ENCODE peak calls at places on chromosomes 3 and 15, in five cellular contexts. T is SJSA1; O is suprapubic skin; M is CD8-positive, alpha-beta T cell; G is left lung. H is an unnamed sample.

GRCh38 chr3:80040113-80040512 is 272.3 kb upstream of the ROBO1 start:
- DNase-seq in T (no peak), O (no peak), M (no peak), G (no peak), H (no peak)

GRCh38 chr3:127067116-127067910 is 84.4 kb downstream of the PLXNA1 start:
- DNase-seq in T (no peak), O (no peak), M (no peak), G (no peak), H (no peak)

GRCh38 chr15:63288778-63289378 is 11.5 kb downstream of the APH1B start:
- DNase-seq in T (no peak), O (no peak), M (no peak), G (no peak), H (peak; percentile 64)

GRCh38 chr15:37034835-37035234 is 65.5 kb downstream of the MEIS2 start:
- DNase-seq in T (no peak), O (no peak), M (no peak), G (no peak), H (peak; percentile 41)

GRCh38 chr15:38612159-38612863 is 47.7 kb upstream of the RASGRP1 start:
- DNase-seq in T (no peak), O (no peak), M (no peak), G (no peak), H (no peak)

GRCh38 chr3:169342652-169343051 is 320.9 kb downstream of the MECOM start:
- DNase-seq in T (no peak), O (no peak), M (no peak), G (no peak), H (no peak)

GRCh38 chr3:161913786-161914389 is 417.3 kb downstream of the OTOL1 start:
- DNase-seq in T (no peak), O (no peak), M (no peak), G (no peak), H (no peak)

GRCh38 chr3:16509721-16510619 is 3.5 kb downstream of the RFTN1 start:
- DNase-seq in T (no peak), O (no peak), M (no peak), G (peak; percentile 50), H (no peak)

GRCh38 chr15:81955709-81956108 is 90.1 kb downstream of the MEX3B start:
- DNase-seq in T (no peak), O (no peak), M (no peak), G (no peak), H (no peak)

GRCh38 chr3:16937421-16937820 is 52.7 kb downstream of the PLCL2 start:
- DNase-seq in T (no peak), O (no peak), M (no peak), G (no peak), H (no peak)

GRCh38 chr3:124730920-124731297 is 657 bp downstream of the UMPS start:
- DNase-seq in T (no peak), O (no peak), M (no peak), G (no peak), H (no peak)

GRCh38 chr15:98002874-98003273 is 42.4 kb downstream of the ARRDC4 start:
- DNase-seq in T (no peak), O (no peak), M (no peak), G (no peak), H (no peak)

GRCh38 chr3:13329746-13330145 is 90.4 kb downstream of the NUP210 start:
- DNase-seq in T (no peak), O (no peak), M (no peak), G (no peak), H (no peak)

GRCh38 chr3:195591852-195592251 is 8.1 kb upstream of the APOD start:
- DNase-seq in T (no peak), O (no peak), M (no peak), G (no peak), H (no peak)

GRCh38 chr3:176469694-176470205 is 727.5 kb downstream of the TBL1XR1 start:
- DNase-seq in T (no peak), O (no peak), M (no peak), G (no peak), H (no peak)

GRCh38 chr15:49817100-49817499 is 196.3 kb downstream of the DTWD1 start:
- DNase-seq in T (no peak), O (no peak), M (no peak), G (no peak), H (no peak)

GRCh38 chr3:164641071-164641470 is 437.2 kb downstream of the SI start:
- DNase-seq in T (no peak), O (no peak), M (no peak), G (no peak), H (no peak)

GRCh38 chr3:38835939-38836338 is 19.9 kb upstream of the SCN10A start:
- DNase-seq in T (peak; percentile 56), O (no peak), M (no peak), G (no peak), H (no peak)

GRCh38 chr3:32443471-32443870 is 51.8 kb downstream of the CMTM7 start:
- DNase-seq in T (peak; percentile 5), O (no peak), M (no peak), G (no peak), H (no peak)

GRCh38 chr15:81293728-81294500 is 30.0 kb downstream of the STARD5 start:
- DNase-seq in T (no peak), O (no peak), M (peak; percentile 88), G (no peak), H (peak; percentile 84)

GRCh38 chr15:61049934-61050333 is 179.2 kb downstream of the RORA start:
- DNase-seq in T (peak; percentile 59), O (no peak), M (no peak), G (no peak), H (no peak)

GRCh38 chr3:186985713-186986364 is 55.5 kb downstream of the ST6GAL1 start:
- DNase-seq in T (no peak), O (no peak), M (no peak), G (no peak), H (peak; percentile 45)

GRCh38 chr3:74532446-74532845 is 82.0 kb downstream of the CNTN3 start:
- DNase-seq in T (no peak), O (no peak), M (no peak), G (no peak), H (no peak)

GRCh38 chr3:5071061-5071460 is 51.0 kb upstream of the ARL8B start:
- DNase-seq in T (no peak), O (no peak), M (no peak), G (no peak), H (no peak)

GRCh38 chr3:186772886-186773417 is 10.4 kb upstream of the EIF4A2 start:
- DNase-seq in T (no peak), O (peak; percentile 80), M (peak; percentile 60), G (peak; percentile 88), H (peak; percentile 83)

GRCh38 chr3:134394380-134394779 is 20.1 kb upstream of the AMOTL2 start:
- DNase-seq in T (no peak), O (no peak), M (no peak), G (no peak), H (no peak)

GRCh38 chr3:51691949-51692348 is 14.9 kb upstream of the GRM2 start:
- DNase-seq in T (no peak), O (no peak), M (peak; percentile 4), G (no peak), H (no peak)

GRCh38 chr3:191255156-191255555 is 56.1 kb downstream of the OSTN start:
- DNase-seq in T (no peak), O (no peak), M (no peak), G (no peak), H (no peak)

GRCh38 chr3:191259486-191259885 is 60.4 kb downstream of the OSTN start:
- DNase-seq in T (no peak), O (no peak), M (no peak), G (no peak), H (no peak)

GRCh38 chr3:191254098-191254873 is 55.2 kb downstream of the OSTN start:
- DNase-seq in T (no peak), O (no peak), M (no peak), G (no peak), H (peak; percentile 16)

GRCh38 chr3:191257286-191257685 is 58.2 kb downstream of the OSTN start:
- DNase-seq in T (no peak), O (no peak), M (no peak), G (no peak), H (no peak)

GRCh38 chr3:191256405-191256804 is 57.4 kb downstream of the OSTN start:
- DNase-seq in T (no peak), O (no peak), M (no peak), G (no peak), H (no peak)
- H3K4me1 ChIP-seq in T (no peaks in the 10 kb centered on the region), O (no peaks in the 10 kb centered on the region), M (no peaks in the 10 kb centered on the region), G (no peaks in the 10 kb centered on the region), H (peaks cover 29% of the 10 kb centered on the region)

GRCh38 chr3:137765310-137766033 is 1.4 kb downstream of the SOX14 start:
- DNase-seq in T (no peak), O (no peak), M (no peak), G (no peak), H (no peak)
- H3K27me3 ChIP-seq in T (peaks cover 100% of the 10 kb centered on the region), O (peaks cover 100% of the 10 kb centered on the region), M (no peaks in the 10 kb centered on the region), G (peaks cover 100% of the 10 kb centered on the region), H (peaks cover 24% of the 10 kb centered on the region)

GRCh38 chr15:68062946-68063345 is 8.8 kb downstream of the PIAS1 start:
- DNase-seq in T (no peak), O (no peak), M (no peak), G (no peak), H (no peak)
- H3K4me1 ChIP-seq in T (no peaks in the 10 kb centered on the region), O (peaks cover 31% of the 10 kb centered on the region), M (peaks cover 40% of the 10 kb centered on the region), G (peaks cover 2% of the 10 kb centered on the region), H (peaks cover 5% of the 10 kb centered on the region)

GRCh38 chr3:69542265-69543079 is 156.6 kb upstream of the FRMD4B start:
- DNase-seq in T (no peak), O (no peak), M (no peak), G (peak; percentile 64), H (no peak)

GRCh38 chr3:69536306-69537020 is 150.6 kb upstream of the FRMD4B start:
- DNase-seq in T (no peak), O (no peak), M (no peak), G (no peak), H (no peak)

GRCh38 chr3:69541059-69541471 is 155.2 kb upstream of the FRMD4B start:
- DNase-seq in T (peak; percentile 46), O (no peak), M (no peak), G (no peak), H (no peak)

GRCh38 chr3:69543080-69543429 is 157.2 kb upstream of the FRMD4B start:
- DNase-seq in T (no peak), O (no peak), M (no peak), G (no peak), H (no peak)

GRCh38 chr3:69541823-69542264 is 156.0 kb upstream of the FRMD4B start:
- DNase-seq in T (no peak), O (no peak), M (no peak), G (peak; percentile 47), H (no peak)
- H3K27me3 ChIP-seq in T (peaks cover 30% of the 10 kb centered on the region), O (peaks cover 18% of the 10 kb centered on the region), M (no peaks in the 10 kb centered on the region), G (peaks cover 46% of the 10 kb centered on the region), H (no peaks in the 10 kb centered on the region)

DNA sequence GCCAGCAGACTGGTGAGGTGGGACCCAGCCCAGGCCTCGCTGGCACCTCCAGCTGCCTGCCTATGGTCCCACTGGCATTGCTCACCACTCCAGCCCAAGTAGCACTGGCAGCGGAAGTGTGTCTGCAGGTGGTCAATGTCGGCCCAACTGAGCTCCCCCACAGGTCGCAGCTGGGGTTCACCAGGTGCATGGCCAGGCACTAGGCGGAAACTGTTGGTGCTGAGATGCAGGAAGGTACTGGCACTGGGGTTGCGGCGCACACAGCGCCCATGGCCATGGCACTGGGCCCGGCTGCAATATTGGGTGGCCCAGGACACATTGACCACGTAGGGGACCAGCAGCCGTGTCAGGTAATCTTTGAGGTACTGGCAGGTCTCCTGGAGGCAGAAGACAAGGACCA is 4.4 kb downstream of the HYAL2 start:
- DNase-seq in T (no peak), O (no peak), M (no peak), G (no peak), H (no peak)
- H3K4me1 ChIP-seq in T (peaks cover 24% of the 10 kb centered on the region), O (peaks cover 86% of the 10 kb centered on the region), M (peaks cover 34% of the 10 kb centered on the region), G (peaks cover 45% of the 10 kb centered on the region), H (peaks cover 8% of the 10 kb centered on the region)